ENCODE peak calls at places on chromosomes 4 and X, in eight cellular contexts. M is effector CD4-positive, alpha-beta T cell; V is H9; A is lower leg skin; K is right atrium auricular region; C is HT1080; W is left ventricle myocardium inferior; T is upper lobe of left lung. J is an unnamed sample.

GRCh38 chr4:90293320-90293719 is 166.1 kb downstream of the CCSER1 start:
- DNase-seq in V (no peak), A (no peak), C (no peak), T (no peak), K (no peak), W (no peak), M (no peak), J (no peak)

GRCh38 chr4:56622176-56622575 is 58.9 kb downstream of the HOPX start:
- DNase-seq in T (no peak), V (no peak), M (no peak), C (no peak), A (no peak), W (no peak), K (no peak), J (no peak)

GRCh38 chr4:155161357-155161756 is 47.1 kb upstream of the NPY2R start:
- DNase-seq in C (no peak), T (no peak), V (no peak), K (no peak), M (no peak), A (no peak), W (no peak), J (no peak)

GRCh38 chrX:40261955-40262596 is 164.3 kb upstream of the BCOR start:
- DNase-seq in V (no peak), W (no peak), K (no peak), T (peak; percentile 73), C (no peak), A (no peak), M (no peak), J (no peak)

GRCh38 chr4:38856046-38856445 is 571 bp downstream of the TLR6 start:
- DNase-seq in C (no peak), M (no peak), K (no peak), V (no peak), T (peak; percentile 50), A (no peak), W (no peak), J (no peak)

GRCh38 chr4:1194028-1194900 is 21.9 kb upstream of the SPON2 start:
- DNase-seq in K (peak; percentile 77), T (peak; percentile 21), V (peak; percentile 62), W (peak; percentile 85), A (no peak), C (no peak), M (no peak), J (peak; percentile 51)

GRCh38 chr4:173257732-173258717 is 76.1 kb downstream of the HMGB2 start:
- DNase-seq in V (peak; percentile 67), K (no peak), W (peak; percentile 46), C (peak; percentile 60), T (peak; percentile 56), A (peak; percentile 31), M (peak; percentile 42), J (no peak)

GRCh38 chr4:40165931-40166330 is 30.9 kb upstream of the RHOH start:
- DNase-seq in A (no peak), T (no peak), W (no peak), C (no peak), M (no peak), V (no peak), K (no peak), J (no peak)

GRCh38 chr4:139256349-139256748 is 23.7 kb downstream of the MGARP start:
- DNase-seq in V (no peak), K (no peak), T (no peak), C (no peak), M (no peak), W (no peak), A (no peak), J (no peak)